ENCODE peak calls at places on chromosomes 7 and 10, in six cellular contexts. M is GM12892; G is GM04504; V is A549; U is activated CD4-positive, alpha-beta T cell treated with anti-CD3 and anti-CD28 coated beads for 24 hours; K is stimulated activated naive B cell treated with anti-CD40 and anti-IgM and Interleukin-4, amounts not matched to agents 10 μg/mL and 1 μg/mL and 100 μg/mL, for 72 hours. Z is an unnamed sample.

GRCh38 chr10:13404791-13405190 is 56.7 kb upstream of the SEPHS1 start:
- DNase-seq in M (no peak), G (no peak), V (no peak), U (no peak), K (no peak), Z (no peak)

GRCh38 chr10:15626937-15627336 is 92.8 kb downstream of the ITGA8 start:
- DNase-seq in M (no peak), G (no peak), V (no peak), U (no peak), K (no peak), Z (no peak)

GRCh38 chr10:71092812-71093391 is 119.5 kb upstream of the UNC5B start:
- DNase-seq in M (no peak), G (no peak), V (no peak), U (no peak), K (no peak), Z (no peak)

GRCh38 chr7:915291-916218 is 38.9 kb downstream of the ADAP1 start:
- DNase-seq in M (no peak), G (no peak), V (no peak), U (no peak), K (no peak), Z (no peak)

GRCh38 chr7:428896-429827 is 90.5 kb downstream of the PDGFA start:
- DNase-seq in M (no peak), G (no peak), V (no peak), U (no peak), K (no peak), Z (no peak)

GRCh38 chr10:31620236-31621151 is 301.5 kb downstream of the ZEB1 start:
- DNase-seq in M (no peak), G (no peak), V (peak; percentile 18), U (no peak), K (no peak), Z (peak; percentile 33)

GRCh38 chr10:93436577-93436976 is 45.6 kb downstream of the MYOF start:
- DNase-seq in M (no peak), G (peak; percentile 92), V (peak; percentile 81), U (no peak), K (no peak), Z (peak; percentile 59)

GRCh38 chr10:127547997-127548396 is 1.1 kb upstream of the NPS start:
- DNase-seq in M (no peak), G (no peak), V (no peak), U (no peak), K (no peak), Z (no peak)

GRCh38 chr10:1253476-1254353 is 197.5 kb downstream of the WDR37 start:
- DNase-seq in M (no peak), G (no peak), V (no peak), U (no peak), K (no peak), Z (no peak)

GRCh38 chr7:12524794-12525386 is 45.6 kb upstream of the SCIN start:
- DNase-seq in M (no peak), G (peak; percentile 26), V (peak; percentile 60), U (no peak), K (no peak), Z (no peak)

GRCh38 chr7:73770860-73771665 is 993 bp upstream of the CLDN3 start:
- DNase-seq in M (no peak), G (no peak), V (no peak), U (no peak), K (no peak), Z (no peak)

GRCh38 chr10:5071411-5072198 is 22.6 kb upstream of the AKR1C3 start:
- DNase-seq in M (no peak), G (peak; percentile 89), V (peak; percentile 99), U (no peak), K (no peak), Z (peak; percentile 80)

GRCh38 chr7:7221602-7222038 is 39.3 kb downstream of the C1GALT1 start:
- DNase-seq in M (no peak), G (peak; percentile 34), V (peak; percentile 56), U (no peak), K (no peak), Z (no peak)

GRCh38 chr10:127580822-127581221 is 31.7 kb downstream of the NPS start:
- DNase-seq in M (no peak), G (no peak), V (no peak), U (no peak), K (no peak), Z (no peak)

GRCh38 chr7:128032605-128033235 is 1.5 kb upstream of the LRRC4 start:
- DNase-seq in M (no peak), G (no peak), V (no peak), U (no peak), K (peak; percentile 13), Z (peak; percentile 43)

GRCh38 chr7:467393-467828 is 52.2 kb downstream of the PDGFA start:
- DNase-seq in M (no peak), G (no peak), V (no peak), U (no peak), K (no peak), Z (no peak)

GRCh38 chr7:140562921-140563600 is 77.6 kb downstream of the DENND2A start:
- DNase-seq in M (no peak), G (no peak), V (no peak), U (no peak), K (no peak), Z (no peak)

GRCh38 chr10:105681051-105681450 is 1040.0 kb downstream of the SORCS3 start:
- DNase-seq in M (no peak), G (no peak), V (no peak), U (no peak), K (no peak), Z (no peak)

GRCh38 chr10:133158756-133159610 is 1.0 kb upstream of the KNDC1 start:
- DNase-seq in M (no peak), G (no peak), V (peak; percentile 50), U (no peak), K (no peak), Z (peak; percentile 70)

GRCh38 chr7:156015237-156016020 is 203.2 kb upstream of the SHH start:
- DNase-seq in M (no peak), G (no peak), V (no peak), U (no peak), K (no peak), Z (no peak)

GRCh38 chr7:105015631-105015965 is 1.6 kb downstream of the KMT2E start:
- DNase-seq in M (no peak), G (no peak), V (no peak), U (no peak), K (no peak), Z (no peak)

GRCh38 chr10:109676703-109677102 is 246.6 kb downstream of the XPNPEP1 start:
- DNase-seq in M (no peak), G (no peak), V (no peak), U (no peak), K (no peak), Z (no peak)

GRCh38 chr7:95199779-95200558 is 124.4 kb downstream of the PON1 start:
- DNase-seq in M (peak; percentile 2), G (peak; percentile 19), V (peak; percentile 80), U (no peak), K (no peak), Z (peak; percentile 45)

GRCh38 chr10:83764681-83765080 is 374.6 kb upstream of the GHITM start:
- DNase-seq in M (no peak), G (no peak), V (peak; percentile 37), U (no peak), K (no peak), Z (no peak)

GRCh38 chr10:50351483-50352146 is 100.3 kb upstream of the ASAH2 start:
- DNase-seq in M (no peak), G (no peak), V (no peak), U (no peak), K (no peak), Z (no peak)

GRCh38 chr10:3741688-3742461 is 43.1 kb downstream of the KLF6 start:
- DNase-seq in M (no peak), G (no peak), V (no peak), U (no peak), K (no peak), Z (no peak)

GRCh38 chr10:114479307-114479706 is 75.0 kb upstream of the AFAP1L2 start:
- DNase-seq in M (no peak), G (no peak), V (no peak), U (no peak), K (no peak), Z (no peak)

GRCh38 chr7:82017334-82017943 is 247.6 kb upstream of the HGF start:
- DNase-seq in M (no peak), G (no peak), V (peak; percentile 47), U (no peak), K (no peak), Z (no peak)

GRCh38 chr10:112375721-112376577 is 2.0 kb downstream of the ACSL5 start:
- DNase-seq in M (peak; percentile 67), G (no peak), V (no peak), U (no peak), K (peak; percentile 61), Z (peak; percentile 84)

GRCh38 chr10:110067960-110068770 is 60.4 kb downstream of the ADD3 start:
- DNase-seq in M (peak; percentile 21), G (no peak), V (no peak), U (no peak), K (peak; percentile 30), Z (no peak)

GRCh38 chr7:150368884-150369739 is 490 bp downstream of the REPIN1 start:
- DNase-seq in M (no peak), G (peak; percentile 43), V (peak; percentile 78), U (peak; percentile 40), K (peak; percentile 64), Z (peak; percentile 72)

GRCh38 chr10:118983263-118983662 is 46.3 kb upstream of the NANOS1 start:
- DNase-seq in M (no peak), G (no peak), V (no peak), U (no peak), K (no peak), Z (no peak)

GRCh38 chr10:97185326-97186058 is at the start of gene SLIT1:
- DNase-seq in M (no peak), G (no peak), V (peak; percentile 15), U (no peak), K (no peak), Z (peak; percentile 28)

GRCh38 chr10:55058800-55059199 is 257.8 kb upstream of the PCDH15 start:
- DNase-seq in M (no peak), G (no peak), V (no peak), U (no peak), K (no peak), Z (no peak)

GRCh38 chr7:28107960-28108359 is 72.6 kb downstream of the JAZF1 start:
- DNase-seq in M (no peak), G (no peak), V (no peak), U (no peak), K (no peak), Z (no peak)

GRCh38 chr10:119336599-119336998 is 129.2 kb downstream of the GRK5 start:
- DNase-seq in M (no peak), G (no peak), V (no peak), U (no peak), K (no peak), Z (no peak)

GRCh38 chr10:123133511-123133910 is 2.3 kb upstream of the HMX3 start:
- DNase-seq in M (no peak), G (no peak), V (no peak), U (no peak), K (no peak), Z (no peak)

GRCh38 chr7:120993575-120994191 is 5.2 kb downstream of the CPED1 start:
- DNase-seq in M (no peak), G (no peak), V (no peak), U (no peak), K (no peak), Z (no peak)